ENCODE peak calls at places on chromosome 22, in ten cellular contexts. B is MM.1S, M is HL-60, S is thoracic aorta, N is fibroblast of lung, Z is brain microvascular endothelial cell, I is mammary epithelial cell, G is A549, R is body of pancreas, A is heart left ventricle. K is an unnamed sample.

GRCh38 chr22:28112548-28113043 is 193.5 kb upstream of the PITPNB start:
- DNase-seq in B (peak; percentile 10), M (no peak), S (peak; percentile 9), N (peak; percentile 66), Z (peak; percentile 45), I (no peak), G (peak; percentile 47), R (peak; percentile 45), A (peak; percentile 35), K (peak; percentile 30)

GRCh38 chr22:43905681-43906080 is 13.9 kb upstream of the PNPLA5 start:
- DNase-seq in B (no peak), M (no peak), S (no peak), N (no peak), Z (no peak), I (no peak), G (no peak), R (no peak), A (no peak), K (no peak)

GRCh38 chr22:30301995-30302809 is 12.9 kb upstream of the CASTOR1 start:
- DNase-seq in B (no peak), M (peak; percentile 70), S (no peak), N (peak; percentile 73), Z (no peak), I (peak; percentile 78), G (no peak), R (no peak), A (peak; percentile 57), K (peak; percentile 53)

GRCh38 chr22:35313311-35314121 is 13.8 kb downstream of the TOM1 start:
- DNase-seq in B (no peak), M (no peak), S (peak; percentile 62), N (peak; percentile 96), Z (peak; percentile 93), I (peak; percentile 51), G (peak; percentile 53), R (peak; percentile 59), A (peak; percentile 42), K (peak; percentile 70)

GRCh38 chr22:48498526-48499331 is 1328.9 kb downstream of the BRD1 start:
- DNase-seq in B (no peak), M (no peak), S (no peak), N (no peak), Z (no peak), I (no peak), G (no peak), R (no peak), A (no peak), K (no peak)

GRCh38 chr22:38240734-38241252 is 32.0 kb downstream of the TMEM184B start:
- DNase-seq in B (no peak), M (no peak), S (no peak), N (peak; percentile 96), Z (peak; percentile 85), I (peak; percentile 83), G (peak; percentile 73), R (peak; percentile 74), A (no peak), K (no peak)

GRCh38 chr22:48254311-48254873 is 1491.9 kb downstream of the TBC1D22A start:
- DNase-seq in B (no peak), M (no peak), S (no peak), N (no peak), Z (no peak), I (no peak), G (peak; percentile 20), R (no peak), A (no peak), K (no peak)

GRCh38 chr22:39596601-39597000 is 26.0 kb downstream of the CACNA1I start:
- DNase-seq in B (no peak), M (no peak), S (no peak), N (no peak), Z (no peak), I (no peak), G (no peak), R (no peak), A (no peak), K (no peak)

GRCh38 chr22:30314918-30315317 is 11.8 kb downstream of the TBC1D10A start:
- DNase-seq in B (no peak), M (peak; percentile 43), S (no peak), N (peak; percentile 55), Z (no peak), I (peak; percentile 75), G (no peak), R (no peak), A (no peak), K (no peak)

GRCh38 chr22:41657709-41658108 is 31.0 kb downstream of the SNU13 start:
- DNase-seq in B (no peak), M (no peak), S (no peak), N (no peak), Z (no peak), I (no peak), G (no peak), R (no peak), A (no peak), K (no peak)

DNA sequence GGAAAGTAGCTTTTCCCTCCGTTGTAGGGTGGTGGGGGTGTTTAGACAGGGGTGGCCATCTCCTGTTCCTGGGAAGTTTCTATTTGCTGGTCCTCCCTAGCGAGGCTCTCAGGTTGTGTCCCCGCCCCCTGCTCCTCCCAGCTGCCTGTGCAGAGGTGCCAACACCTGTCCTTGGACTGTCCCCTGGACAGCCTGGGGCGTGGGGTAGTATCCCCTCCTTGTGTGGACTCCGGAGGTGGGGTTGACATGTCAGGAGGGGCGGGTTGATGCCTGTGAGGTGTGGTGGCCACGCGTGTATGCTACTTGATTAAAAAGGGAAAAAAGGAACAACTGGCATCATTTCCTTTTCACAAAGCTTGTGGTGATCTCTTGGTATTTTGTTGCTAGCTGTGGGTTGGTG is 14.3 kb upstream of the RANBP1 start:
- DNase-seq in B (no peak), M (no peak), S (no peak), N (no peak), Z (no peak), I (no peak), G (no peak), R (no peak), A (no peak), K (no peak)
- TF ChIP-seq CTCF in B (no peak), M (no peak), S (no peak), N (no peak), Z (no peak), I (no peak), G (no peak), R (no peak), A (no peak), K (no peak)

DNA sequence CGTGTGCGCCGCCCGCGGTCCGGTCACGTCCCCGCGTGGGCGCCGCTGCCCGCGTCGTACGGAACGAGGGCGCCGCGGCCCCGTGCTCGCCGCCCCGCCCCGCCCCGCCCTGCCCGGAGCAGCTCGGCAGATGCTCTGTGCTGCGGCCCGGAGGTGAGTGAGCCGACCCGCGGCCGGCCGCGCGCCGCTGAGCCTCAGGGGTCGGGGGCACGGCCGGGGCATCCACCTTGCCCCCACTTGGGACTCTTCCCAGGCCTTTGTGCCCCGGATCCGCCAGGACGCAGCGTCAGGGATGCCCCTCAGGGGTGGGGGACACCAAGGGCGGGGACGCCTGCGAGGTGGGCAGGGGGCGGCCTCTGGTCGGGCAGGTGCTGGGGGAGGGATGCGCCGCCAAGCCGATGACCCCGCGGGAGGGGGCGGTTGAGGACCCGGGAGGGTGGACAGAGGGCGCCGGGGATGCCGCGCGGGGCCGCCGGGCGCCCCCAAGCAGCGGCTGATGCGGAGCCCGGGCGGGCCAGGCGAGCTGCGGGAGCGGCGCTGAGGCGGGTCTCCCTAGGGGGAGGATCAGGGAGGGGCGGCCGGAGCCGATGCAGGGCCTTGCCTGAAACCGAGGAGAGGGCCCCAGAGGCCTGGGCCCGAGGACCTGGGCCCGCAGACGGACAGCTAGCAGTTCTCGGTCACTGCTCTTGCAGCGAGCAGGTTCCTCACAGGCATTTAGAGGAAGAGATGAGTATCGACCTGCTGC is at the start of gene GNAZ:
- DNase-seq in B (no peak), M (no peak), S (no peak), N (peak; percentile 10), Z (no peak), I (no peak), G (peak; percentile 5), R (peak; percentile 18), A (no peak), K (peak; percentile 65)
- H3K27ac ChIP-seq in B (no peak within 1 kb of the TSS), M (no peak within 1 kb of the TSS), S (no peak within 1 kb of the TSS), N (no peak within 1 kb of the TSS), Z (no peak within 1 kb of the TSS), I (no peak within 1 kb of the TSS), G (peak within 1 kb of the TSS; percentile 72), R (peak within 1 kb of the TSS; percentile 19), A (peak within 1 kb of the TSS; percentile 38), K (peak within 1 kb of the TSS; percentile 56)

DNA sequence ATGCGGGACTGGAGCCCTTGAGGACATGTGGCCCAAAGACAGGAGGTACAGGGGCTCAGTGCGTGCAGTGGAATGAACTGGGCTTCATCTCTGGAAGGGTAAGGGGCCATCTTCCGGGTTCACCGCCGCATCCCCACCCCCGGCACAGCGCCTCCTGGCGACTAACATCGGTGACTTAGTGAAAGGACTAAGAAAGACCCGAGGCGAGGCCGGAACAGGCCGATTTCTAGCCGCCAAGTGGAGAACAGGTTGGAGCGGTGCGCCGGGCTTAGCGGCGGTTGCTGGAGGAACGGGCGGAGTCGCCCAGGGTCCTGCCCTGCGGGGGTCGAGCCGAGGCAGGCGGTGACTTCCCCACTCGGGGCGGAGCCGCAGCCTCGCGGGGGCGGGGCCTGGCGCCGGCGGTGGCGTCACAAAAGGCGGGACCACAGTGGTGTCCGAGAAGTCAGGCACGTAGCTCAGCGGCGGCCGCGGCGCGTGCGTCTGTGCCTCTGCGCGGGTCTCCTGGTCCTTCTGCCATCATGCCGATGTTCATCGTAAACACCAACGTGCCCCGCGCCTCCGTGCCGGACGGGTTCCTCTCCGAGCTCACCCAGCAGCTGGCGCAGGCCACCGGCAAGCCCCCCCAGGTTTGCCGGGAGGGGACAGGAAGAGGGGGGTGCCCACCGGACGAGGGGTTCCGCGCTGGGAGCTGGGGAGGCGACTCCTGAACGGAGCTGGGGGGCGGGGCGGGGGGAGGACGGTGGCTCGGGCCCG is at the start of gene MIF:
- DNase-seq in B (peak; percentile 97), M (peak; percentile 95), S (peak; percentile 66), N (peak; percentile 88), Z (peak; percentile 92), I (peak; percentile 95), G (peak; percentile 93), R (peak; percentile 94), A (peak; percentile 96), K (peak; percentile 91)
- TF ChIP-seq CTCF in B (peak; percentile 80), M (peak; percentile 70), S (peak; percentile 67), N (peak; percentile 78), Z (peak; percentile 91), I (peak; percentile 83), G (peak; percentile 60), R (peak; percentile 83), A (peak; percentile 65), K (peak; percentile 54)

DNA sequence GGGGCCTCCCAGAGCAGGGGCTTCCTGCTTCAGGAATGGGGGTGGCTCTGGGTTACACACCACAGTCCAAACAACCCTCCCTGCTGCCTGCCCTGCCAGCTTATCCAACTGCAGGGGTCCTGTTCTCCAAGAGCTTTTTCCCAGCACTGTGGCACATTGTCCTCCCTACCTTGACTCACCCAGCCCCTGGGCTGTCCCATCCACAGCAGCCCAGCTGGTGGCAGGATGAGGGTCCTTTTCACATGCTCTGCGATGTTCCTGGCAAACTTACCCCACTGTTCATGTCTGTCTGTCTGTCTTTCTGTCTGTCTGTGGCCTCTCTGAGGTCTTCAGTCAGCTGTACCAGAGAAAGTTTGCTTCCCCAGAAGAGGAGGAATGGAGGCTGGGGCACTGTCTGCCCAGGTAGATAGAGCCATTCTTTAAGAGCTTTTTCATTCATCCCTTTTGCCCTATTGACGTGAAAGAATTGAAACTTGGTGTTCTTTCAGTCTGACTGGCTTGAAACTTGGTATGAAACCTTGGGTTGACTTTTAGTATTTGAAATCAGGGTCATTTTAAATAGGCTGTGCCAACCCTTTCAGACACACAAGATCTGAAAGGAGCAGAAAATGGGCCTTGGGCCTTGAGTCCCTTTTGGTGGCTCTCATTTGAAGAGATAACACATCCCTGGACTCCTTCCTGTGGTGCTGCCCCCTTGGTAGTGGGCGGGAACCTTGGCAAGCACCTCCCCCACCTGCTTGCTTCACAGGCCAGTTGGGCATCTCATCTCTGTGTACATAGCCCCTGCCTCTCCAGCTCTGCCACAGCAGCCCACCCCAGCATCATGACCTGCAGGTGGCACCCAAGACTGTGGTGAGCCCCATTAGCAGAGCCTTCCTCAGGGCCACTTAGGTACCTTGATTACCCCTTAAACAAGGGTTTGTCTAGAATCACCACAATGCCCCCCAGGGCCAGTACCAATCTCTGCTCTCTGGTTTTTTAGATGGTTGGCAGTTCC is 74.6 kb upstream of the SUSD2 start:
- DNase-seq in B (peak; percentile 54), M (no peak), S (no peak), N (no peak), Z (no peak), I (no peak), G (no peak), R (no peak), A (no peak), K (no peak)
- H3K27ac ChIP-seq in B (peak overlapping the region; percentile 75), M (no peak overlapping the region), S (peak overlapping the region; percentile 75), N (no peak overlapping the region), Z (no peak overlapping the region), I (no peak overlapping the region), G (no peak overlapping the region), R (no peak overlapping the region), A (peak overlapping the region; percentile 68), K (peak overlapping the region; percentile 85)

K was measured in tibial artery.